ENCODE peak calls at places on chromosomes 1 and 21, in four cellular contexts. One of them, this sample, is unnamed.

GRCh38 chr21:34510148-34511142 is 1.6 kb downstream of the KCNE1 start:
- DNase-seq in hepatocyte: peak
- DNase-seq in MM.1S: peak
- DNase-seq in mammary epithelial cell: peak
- DNase-seq in this sample: peak

GRCh38 chr1:151049458-151049857 is 1.9 kb downstream of the C1orf56 start:
- DNase-seq in hepatocyte: no peak
- DNase-seq in mammary epithelial cell: no peak
- DNase-seq in MM.1S: no peak
- DNase-seq in this sample: no peak

GRCh38 chr1:206751891-206752290 is 18.7 kb upstream of the IL19 start:
- DNase-seq in hepatocyte: no peak
- DNase-seq in mammary epithelial cell: no peak
- DNase-seq in MM.1S: no peak
- DNase-seq in this sample: no peak

GRCh38 chr1:99645699-99646531 is at the start of gene PALMD:
- DNase-seq in hepatocyte: peak
- DNase-seq in MM.1S: no peak
- DNase-seq in mammary epithelial cell: peak
- DNase-seq in this sample: no peak

GRCh38 chr1:150566589-150567340 is 12.6 kb downstream of the MCL1 start:
- DNase-seq in mammary epithelial cell: no peak
- DNase-seq in MM.1S: no peak
- DNase-seq in hepatocyte: no peak
- DNase-seq in this sample: no peak

GRCh38 chr1:61173118-61173517 is 90.8 kb downstream of the NFIA start:
- DNase-seq in MM.1S: no peak
- DNase-seq in hepatocyte: no peak
- DNase-seq in mammary epithelial cell: no peak
- DNase-seq in this sample: no peak

GRCh38 chr1:204154525-204155255 is 2.8 kb upstream of the ETNK2 start:
- DNase-seq in mammary epithelial cell: peak
- DNase-seq in hepatocyte: no peak
- DNase-seq in MM.1S: no peak
- DNase-seq in this sample: no peak

GRCh38 chr1:29469457-29469856 is 233.1 kb downstream of the PTPRU start:
- DNase-seq in MM.1S: no peak
- DNase-seq in mammary epithelial cell: no peak
- DNase-seq in hepatocyte: no peak
- DNase-seq in this sample: no peak

GRCh38 chr1:235533476-235534168 is 29.4 kb upstream of the B3GALNT2 start:
- DNase-seq in MM.1S: no peak
- DNase-seq in mammary epithelial cell: no peak
- DNase-seq in hepatocyte: no peak
- DNase-seq in this sample: no peak

GRCh38 chr1:85992756-85993155 is 163.8 kb downstream of the COL24A1 start:
- DNase-seq in mammary epithelial cell: no peak
- DNase-seq in hepatocyte: no peak
- DNase-seq in MM.1S: peak
- DNase-seq in this sample: no peak

GRCh38 chr1:218351617-218352438 is 6.7 kb downstream of the TGFB2 start:
- DNase-seq in mammary epithelial cell: peak
- DNase-seq in MM.1S: peak
- DNase-seq in hepatocyte: no peak
- DNase-seq in this sample: peak

GRCh38 chr1:19124273-19124672 is 85.8 kb downstream of the UBR4 start:
- DNase-seq in mammary epithelial cell: no peak
- DNase-seq in MM.1S: no peak
- DNase-seq in hepatocyte: no peak
- DNase-seq in this sample: peak

GRCh38 chr1:14090531-14090930 is 390.5 kb downstream of the PRDM2 start:
- DNase-seq in hepatocyte: no peak
- DNase-seq in mammary epithelial cell: no peak
- DNase-seq in MM.1S: no peak
- DNase-seq in this sample: no peak

GRCh38 chr1:15088146-15089025 is 65.2 kb upstream of the TMEM51 start:
- DNase-seq in hepatocyte: peak
- DNase-seq in mammary epithelial cell: no peak
- DNase-seq in MM.1S: no peak
- DNase-seq in this sample: no peak

GRCh38 chr1:152461544-152461943 is 47.5 kb upstream of the CRNN start:
- DNase-seq in hepatocyte: no peak
- DNase-seq in mammary epithelial cell: peak
- DNase-seq in MM.1S: peak
- DNase-seq in this sample: peak

GRCh38 chr1:88802404-88802803 is 89.0 kb downstream of the GTF2B start:
- DNase-seq in hepatocyte: no peak
- DNase-seq in mammary epithelial cell: no peak
- DNase-seq in MM.1S: no peak
- DNase-seq in this sample: no peak

GRCh38 chr1:149917590-149918144 is at the start of gene SV2A:
- DNase-seq in MM.1S: no peak
- DNase-seq in hepatocyte: peak
- DNase-seq in mammary epithelial cell: no peak
- DNase-seq in this sample: peak

GRCh38 chr1:113975211-113975895 is 3.9 kb upstream of the OLFML3 start:
- DNase-seq in hepatocyte: no peak
- DNase-seq in MM.1S: no peak
- DNase-seq in mammary epithelial cell: no peak
- DNase-seq in this sample: no peak
- H3K4me2 ChIP-seq in hepatocyte: no peak
- H3K4me2 ChIP-seq in MM.1S: no peak
- H3K4me2 ChIP-seq in mammary epithelial cell: no peak
- H3K4me2 ChIP-seq in this sample: no peak

DNA sequence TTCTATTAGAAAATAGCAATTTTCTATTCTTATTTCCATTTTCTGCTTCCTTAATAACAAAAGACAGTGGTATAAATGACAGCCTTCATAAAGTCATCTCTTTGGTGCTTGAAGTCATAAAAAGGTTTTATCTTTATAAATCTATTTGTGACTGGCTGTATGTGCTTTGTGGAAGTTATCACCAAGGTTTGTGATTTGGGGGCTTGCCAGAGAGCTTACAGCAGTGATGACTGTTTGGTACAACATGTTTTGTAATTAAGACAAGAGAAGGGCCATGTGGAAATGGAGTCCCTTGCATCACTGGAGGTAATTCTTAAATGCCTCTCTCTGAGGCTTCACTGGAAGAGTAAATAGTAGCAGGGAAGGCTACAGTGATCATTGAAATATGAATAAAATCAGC is 2.7 kb downstream of the SLC35F3 start:
- DNase-seq in MM.1S: no peak
- DNase-seq in mammary epithelial cell: peak
- DNase-seq in hepatocyte: no peak
- DNase-seq in this sample: no peak
- H3K27ac ChIP-seq in MM.1S: no peak
- H3K27ac ChIP-seq in mammary epithelial cell: peak
- H3K27ac ChIP-seq in hepatocyte: no peak
- H3K27ac ChIP-seq in this sample: no peak

GRCh38 chr1:36212782-36213181 is 11.5 kb upstream of the THRAP3 start:
- DNase-seq in hepatocyte: no peak
- DNase-seq in MM.1S: no peak
- DNase-seq in mammary epithelial cell: no peak
- DNase-seq in this sample: no peak
- H3K4me2 ChIP-seq in hepatocyte: no peak
- H3K4me2 ChIP-seq in MM.1S: no peak
- H3K4me2 ChIP-seq in mammary epithelial cell: no peak
- H3K4me2 ChIP-seq in this sample: no peak

GRCh38 chr1:41887365-41887764 is 31.4 kb downstream of the HIVEP3 start:
- DNase-seq in hepatocyte: no peak
- DNase-seq in MM.1S: no peak
- DNase-seq in mammary epithelial cell: no peak
- DNase-seq in this sample: peak

GRCh38 chr1:41890841-41891311 is 27.8 kb downstream of the HIVEP3 start:
- DNase-seq in hepatocyte: no peak
- DNase-seq in mammary epithelial cell: peak
- DNase-seq in MM.1S: no peak
- DNase-seq in this sample: peak

GRCh38 chr1:41888756-41889155 is 30.0 kb downstream of the HIVEP3 start:
- DNase-seq in mammary epithelial cell: no peak
- DNase-seq in hepatocyte: no peak
- DNase-seq in MM.1S: no peak
- DNase-seq in this sample: peak

GRCh38 chr1:41891403-41891896 is 27.3 kb downstream of the HIVEP3 start:
- DNase-seq in mammary epithelial cell: peak
- DNase-seq in hepatocyte: no peak
- DNase-seq in MM.1S: peak
- DNase-seq in this sample: peak

DNA sequence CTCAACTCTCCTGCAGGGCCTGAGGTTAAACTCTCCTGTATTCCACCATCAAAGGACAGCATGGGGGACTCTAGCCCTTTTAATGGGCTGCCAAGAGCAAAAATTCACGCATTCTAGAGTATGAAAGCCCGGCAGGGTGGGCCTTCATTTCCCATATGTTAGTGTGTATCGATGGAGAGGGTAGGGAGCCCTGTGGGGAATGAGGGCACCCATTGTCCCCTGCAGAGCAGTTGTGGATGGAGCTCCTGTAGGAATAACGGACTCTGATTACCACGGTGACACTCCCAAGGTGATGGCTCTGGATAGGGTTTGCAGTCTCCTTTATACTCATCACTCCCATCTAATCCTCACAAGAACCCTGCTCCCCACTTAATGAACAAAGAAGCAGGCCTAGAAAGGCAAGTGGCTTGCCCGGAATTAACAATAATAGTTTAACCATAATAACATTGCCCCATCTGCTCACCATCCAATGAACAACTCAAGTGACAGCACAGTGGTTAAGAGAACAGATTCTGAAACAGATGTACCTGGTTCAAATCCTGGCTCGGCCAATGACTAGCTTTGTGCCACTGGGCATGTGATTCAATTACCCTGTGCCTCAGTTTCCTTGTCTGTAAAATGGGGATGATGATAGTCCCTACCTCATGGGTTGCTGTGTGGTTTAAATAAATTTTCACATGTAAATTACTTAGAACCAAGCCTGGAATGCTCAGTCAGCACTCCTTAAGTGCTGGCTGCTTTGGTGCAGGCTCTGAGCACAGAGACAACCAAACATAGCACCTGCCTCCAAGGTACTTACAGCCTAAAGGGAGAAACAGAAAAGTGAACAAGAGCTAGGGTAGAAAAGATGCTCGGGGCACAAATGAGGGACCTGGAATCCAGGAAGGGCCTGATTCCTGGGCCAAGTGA is 29.0 kb downstream of the HIVEP3 start:
- DNase-seq in hepatocyte: no peak
- DNase-seq in MM.1S: no peak
- DNase-seq in mammary epithelial cell: no peak
- DNase-seq in this sample: peak
- H3K27ac ChIP-seq in hepatocyte: no peak
- H3K27ac ChIP-seq in MM.1S: no peak
- H3K27ac ChIP-seq in mammary epithelial cell: no peak
- H3K27ac ChIP-seq in this sample: peak

DNA sequence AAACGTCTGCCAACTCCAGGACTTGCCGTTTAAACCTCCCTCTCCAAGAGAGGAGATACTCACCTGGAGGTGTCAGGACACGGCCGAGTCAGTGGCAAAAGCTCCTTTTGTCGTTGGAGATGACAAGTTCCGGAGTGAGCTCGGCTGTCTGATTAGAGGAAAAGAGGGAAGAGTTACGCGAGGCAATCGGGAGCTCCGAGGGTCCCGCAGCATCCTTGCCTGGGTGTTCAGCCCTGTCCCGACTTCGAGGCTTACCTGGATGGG is 497 bp downstream of the ID3 start:
- DNase-seq in MM.1S: no peak
- DNase-seq in mammary epithelial cell: peak
- DNase-seq in hepatocyte: no peak
- DNase-seq in this sample: no peak
- H3K4me2 ChIP-seq in MM.1S: peak
- H3K4me2 ChIP-seq in mammary epithelial cell: peak
- H3K4me2 ChIP-seq in hepatocyte: peak
- H3K4me2 ChIP-seq in this sample: peak

GRCh38 chr1:59015708-59016107 is 231.9 kb upstream of the JUN start:
- DNase-seq in hepatocyte: peak
- DNase-seq in MM.1S: no peak
- DNase-seq in mammary epithelial cell: peak
- DNase-seq in this sample: no peak
- H3K27ac ChIP-seq in hepatocyte: no peak
- H3K27ac ChIP-seq in MM.1S: no peak
- H3K27ac ChIP-seq in mammary epithelial cell: peak
- H3K27ac ChIP-seq in this sample: no peak

DNA sequence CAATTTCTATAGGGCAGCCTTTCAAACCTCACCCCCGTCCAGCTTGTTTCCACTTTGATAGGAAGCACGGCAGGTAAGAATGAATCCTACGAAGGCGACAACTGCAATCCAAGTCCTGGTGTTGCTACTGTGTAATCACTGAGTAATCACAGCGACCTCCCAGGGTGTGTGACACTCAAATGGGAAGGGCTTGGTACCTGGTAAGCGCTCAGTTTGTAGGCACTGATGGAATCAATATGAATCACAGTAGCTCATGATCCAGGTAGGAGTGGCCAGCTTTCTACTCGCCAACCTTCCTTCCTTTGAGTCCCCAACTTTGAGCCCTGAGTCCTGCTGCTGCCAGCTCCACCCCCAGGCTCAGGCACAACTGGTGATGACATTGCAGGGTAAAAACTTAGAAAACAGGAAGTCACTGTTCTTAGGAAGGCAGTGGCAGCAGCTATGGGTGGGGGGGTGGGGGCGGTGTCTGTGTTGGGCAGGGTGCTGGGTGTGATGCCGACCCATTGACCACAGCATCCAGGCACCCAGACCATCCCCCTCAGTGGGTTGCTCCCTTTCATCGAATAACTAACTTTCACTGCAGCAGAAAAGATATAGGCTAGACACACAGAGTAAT is 70.7 kb downstream of the CD247 start:
- DNase-seq in hepatocyte: peak
- DNase-seq in mammary epithelial cell: peak
- DNase-seq in MM.1S: peak
- DNase-seq in this sample: peak
- H3K4me2 ChIP-seq in hepatocyte: peak
- H3K4me2 ChIP-seq in mammary epithelial cell: no peak
- H3K4me2 ChIP-seq in MM.1S: peak
- H3K4me2 ChIP-seq in this sample: no peak

DNA sequence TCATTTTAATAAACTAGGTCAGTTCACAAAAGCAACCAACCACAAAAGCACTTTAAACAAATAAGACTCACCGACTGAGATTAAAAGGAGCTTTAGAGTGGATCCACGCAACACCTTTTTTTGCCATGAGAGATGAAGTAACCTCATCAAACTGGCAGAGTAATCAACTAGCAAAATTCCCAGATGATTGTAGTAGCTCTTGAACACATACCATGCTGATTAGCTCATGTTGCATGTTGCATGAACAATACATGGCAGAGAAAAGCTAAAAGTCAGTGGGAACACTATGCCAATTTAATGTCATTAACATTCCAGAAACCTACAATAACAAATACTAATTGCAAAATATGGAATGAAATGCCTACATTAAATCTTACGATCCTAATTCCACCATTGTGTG is 4.1 kb downstream of the WARS2 start:
- DNase-seq in hepatocyte: no peak
- DNase-seq in MM.1S: no peak
- DNase-seq in mammary epithelial cell: peak
- DNase-seq in this sample: no peak
- H3K27ac ChIP-seq in hepatocyte: no peak
- H3K27ac ChIP-seq in MM.1S: no peak
- H3K27ac ChIP-seq in mammary epithelial cell: no peak
- H3K27ac ChIP-seq in this sample: no peak

This sample was measured in DND-41.